ENCODE peak calls at places on chromosomes 7 and 10, in five cellular contexts. One of them, this sample, is unnamed.

GRCh38 chr10:69960606-69961167 is 92.0 kb upstream of the MACROH2A2 start:
- DNase-seq in thyroid gland: no peak
- DNase-seq in DND-41: no peak
- DNase-seq in keratinocyte: no peak
- DNase-seq in A549: no peak
- DNase-seq in this sample: no peak

GRCh38 chr7:157464971-157465481 is 128.2 kb downstream of the DNAJB6 start:
- DNase-seq in keratinocyte: no peak
- DNase-seq in DND-41: no peak
- DNase-seq in A549: no peak
- DNase-seq in thyroid gland: no peak
- DNase-seq in this sample: no peak

GRCh38 chr10:6514180-6514579 is 65.9 kb downstream of the PRKCQ start:
- DNase-seq in keratinocyte: no peak
- DNase-seq in A549: no peak
- DNase-seq in DND-41: no peak
- DNase-seq in thyroid gland: no peak
- DNase-seq in this sample: no peak

GRCh38 chr10:78211476-78212110 is 177.9 kb downstream of the RPS24 start:
- DNase-seq in keratinocyte: no peak
- DNase-seq in A549: peak; percentile 54
- DNase-seq in DND-41: peak; percentile 12
- DNase-seq in thyroid gland: peak; percentile 75
- DNase-seq in this sample: no peak

GRCh38 chr7:36663481-36663880 is 60.8 kb downstream of the AOAH start:
- DNase-seq in A549: no peak
- DNase-seq in DND-41: no peak
- DNase-seq in keratinocyte: no peak
- DNase-seq in thyroid gland: no peak
- DNase-seq in this sample: no peak

GRCh38 chr10:71763352-71764127 is 9.8 kb downstream of the VSIR start:
- DNase-seq in DND-41: no peak
- DNase-seq in keratinocyte: no peak
- DNase-seq in thyroid gland: no peak
- DNase-seq in A549: no peak
- DNase-seq in this sample: no peak

GRCh38 chr10:112915590-112916572 is 34.2 kb upstream of the TCF7L2 start:
- DNase-seq in A549: peak; percentile 92
- DNase-seq in thyroid gland: no peak
- DNase-seq in keratinocyte: no peak
- DNase-seq in DND-41: no peak
- DNase-seq in this sample: no peak

GRCh38 chr10:4384254-4384653 is 441.8 kb upstream of the AKR1E2 start:
- DNase-seq in DND-41: no peak
- DNase-seq in keratinocyte: no peak
- DNase-seq in thyroid gland: no peak
- DNase-seq in A549: no peak
- DNase-seq in this sample: no peak

GRCh38 chr10:129755075-129756020 is 208.7 kb downstream of the EBF3 start:
- DNase-seq in A549: no peak
- DNase-seq in keratinocyte: no peak
- DNase-seq in thyroid gland: no peak
- DNase-seq in DND-41: peak; percentile 2
- DNase-seq in this sample: no peak

GRCh38 chr7:5479133-5479745 is 55.6 kb upstream of the TNRC18 start:
- DNase-seq in thyroid gland: no peak
- DNase-seq in keratinocyte: no peak
- DNase-seq in DND-41: no peak
- DNase-seq in A549: no peak
- DNase-seq in this sample: no peak

GRCh38 chr10:110216942-110217341 is 9.5 kb downstream of the MXI1 start:
- DNase-seq in thyroid gland: no peak
- DNase-seq in DND-41: no peak
- DNase-seq in keratinocyte: no peak
- DNase-seq in A549: no peak
- DNase-seq in this sample: no peak

GRCh38 chr7:205117-206010 is 13.0 kb downstream of the FAM20C start:
- DNase-seq in keratinocyte: no peak
- DNase-seq in thyroid gland: no peak
- DNase-seq in A549: peak; percentile 33
- DNase-seq in DND-41: no peak
- DNase-seq in this sample: no peak

GRCh38 chr7:69373171-69374035 is 224.9 kb upstream of the AUTS2 start:
- DNase-seq in thyroid gland: no peak
- DNase-seq in keratinocyte: no peak
- DNase-seq in A549: peak; percentile 37
- DNase-seq in DND-41: no peak
- DNase-seq in this sample: no peak

GRCh38 chr7:91582799-91583230 is 297.7 kb downstream of the MTERF1 start:
- DNase-seq in DND-41: no peak
- DNase-seq in A549: no peak
- DNase-seq in thyroid gland: no peak
- DNase-seq in keratinocyte: no peak
- DNase-seq in this sample: no peak

GRCh38 chr10:17001961-17002749 is 127.5 kb downstream of the CUBN start:
- DNase-seq in keratinocyte: no peak
- DNase-seq in thyroid gland: peak; percentile 44
- DNase-seq in DND-41: no peak
- DNase-seq in A549: no peak
- DNase-seq in this sample: peak; percentile 39

GRCh38 chr7:32047075-32047474 is 23.1 kb downstream of the PDE1C start:
- DNase-seq in DND-41: no peak
- DNase-seq in keratinocyte: no peak
- DNase-seq in A549: peak; percentile 51
- DNase-seq in thyroid gland: no peak
- DNase-seq in this sample: no peak

GRCh38 chr7:17274551-17275245 is 23.8 kb upstream of the AHR start:
- DNase-seq in A549: no peak
- DNase-seq in DND-41: peak; percentile 71
- DNase-seq in thyroid gland: no peak
- DNase-seq in keratinocyte: no peak
- DNase-seq in this sample: no peak

GRCh38 chr7:151014950-151015349 is 9.3 kb downstream of the ATG9B start:
- DNase-seq in thyroid gland: no peak
- DNase-seq in A549: no peak
- DNase-seq in DND-41: no peak
- DNase-seq in keratinocyte: no peak
- DNase-seq in this sample: no peak

GRCh38 chr10:86953747-86954680 is 3.4 kb downstream of the MMRN2 start:
- DNase-seq in keratinocyte: no peak
- DNase-seq in A549: no peak
- DNase-seq in DND-41: no peak
- DNase-seq in thyroid gland: peak; percentile 47
- DNase-seq in this sample: no peak

GRCh38 chr10:126222736-126223511 is 165.4 kb downstream of the ADAM12 start:
- DNase-seq in thyroid gland: no peak
- DNase-seq in A549: no peak
- DNase-seq in keratinocyte: no peak
- DNase-seq in DND-41: no peak
- DNase-seq in this sample: no peak

GRCh38 chr7:5177060-5177459 is 13.0 kb upstream of the WIPI2 start:
- DNase-seq in thyroid gland: peak; percentile 82
- DNase-seq in keratinocyte: no peak
- DNase-seq in A549: peak; percentile 41
- DNase-seq in DND-41: no peak
- DNase-seq in this sample: no peak

GRCh38 chr10:91347529-91347928 is 62.6 kb upstream of the HECTD2 start:
- DNase-seq in DND-41: no peak
- DNase-seq in A549: no peak
- DNase-seq in thyroid gland: no peak
- DNase-seq in keratinocyte: no peak
- DNase-seq in this sample: no peak

GRCh38 chr10:116287906-116288501 is 15.0 kb upstream of the GFRA1 start:
- DNase-seq in keratinocyte: no peak
- DNase-seq in A549: peak; percentile 50
- DNase-seq in DND-41: peak; percentile 13
- DNase-seq in thyroid gland: peak; percentile 46
- DNase-seq in this sample: no peak

GRCh38 chr7:30521532-30521931 is 16.9 kb upstream of the GGCT start:
- DNase-seq in A549: no peak
- DNase-seq in keratinocyte: no peak
- DNase-seq in thyroid gland: peak; percentile 81
- DNase-seq in DND-41: no peak
- DNase-seq in this sample: no peak

GRCh38 chr7:98251844-98252639 is at the start of gene TECPR1:
- DNase-seq in thyroid gland: peak; percentile 98
- DNase-seq in DND-41: peak; percentile 83
- DNase-seq in A549: peak; percentile 93
- DNase-seq in keratinocyte: peak; percentile 36
- DNase-seq in this sample: peak; percentile 82

GRCh38 chr7:120337308-120337907 is 64.4 kb downstream of the KCND2 start:
- DNase-seq in DND-41: no peak
- DNase-seq in A549: peak; percentile 21
- DNase-seq in thyroid gland: no peak
- DNase-seq in keratinocyte: no peak
- DNase-seq in this sample: no peak

GRCh38 chr10:5905854-5906507 is 15.9 kb downstream of the FBH1 start:
- DNase-seq in A549: no peak
- DNase-seq in DND-41: no peak
- DNase-seq in keratinocyte: no peak
- DNase-seq in thyroid gland: peak; percentile 13
- DNase-seq in this sample: no peak

GRCh38 chr7:1758417-1758858 is 88.4 kb downstream of the ELFN1 start:
- DNase-seq in DND-41: peak; percentile 53
- DNase-seq in keratinocyte: no peak
- DNase-seq in A549: peak; percentile 66
- DNase-seq in thyroid gland: no peak
- DNase-seq in this sample: no peak

GRCh38 chr10:105973252-105973877 is 1191.1 kb downstream of the SORCS1 start:
- DNase-seq in thyroid gland: no peak
- DNase-seq in A549: no peak
- DNase-seq in DND-41: no peak
- DNase-seq in keratinocyte: no peak
- DNase-seq in this sample: no peak

GRCh38 chr10:6707329-6707728 is 127.3 kb upstream of the PRKCQ start:
- DNase-seq in thyroid gland: no peak
- DNase-seq in A549: no peak
- DNase-seq in keratinocyte: no peak
- DNase-seq in DND-41: no peak
- DNase-seq in this sample: no peak

GRCh38 chr10:3887885-3888476 is 103.0 kb upstream of the KLF6 start:
- DNase-seq in A549: peak; percentile 83
- DNase-seq in thyroid gland: no peak
- DNase-seq in keratinocyte: peak; percentile 84
- DNase-seq in DND-41: no peak
- DNase-seq in this sample: peak; percentile 51

GRCh38 chr7:123769371-123769770 is 20.6 kb upstream of the WASL start:
- DNase-seq in DND-41: no peak
- DNase-seq in A549: peak; percentile 89
- DNase-seq in thyroid gland: peak; percentile 54
- DNase-seq in keratinocyte: no peak
- DNase-seq in this sample: no peak

GRCh38 chr10:124578231-124579002 is 116.8 kb downstream of the LHPP start:
- DNase-seq in DND-41: no peak
- DNase-seq in A549: no peak
- DNase-seq in keratinocyte: no peak
- DNase-seq in thyroid gland: peak; percentile 75
- DNase-seq in this sample: no peak

DNA sequence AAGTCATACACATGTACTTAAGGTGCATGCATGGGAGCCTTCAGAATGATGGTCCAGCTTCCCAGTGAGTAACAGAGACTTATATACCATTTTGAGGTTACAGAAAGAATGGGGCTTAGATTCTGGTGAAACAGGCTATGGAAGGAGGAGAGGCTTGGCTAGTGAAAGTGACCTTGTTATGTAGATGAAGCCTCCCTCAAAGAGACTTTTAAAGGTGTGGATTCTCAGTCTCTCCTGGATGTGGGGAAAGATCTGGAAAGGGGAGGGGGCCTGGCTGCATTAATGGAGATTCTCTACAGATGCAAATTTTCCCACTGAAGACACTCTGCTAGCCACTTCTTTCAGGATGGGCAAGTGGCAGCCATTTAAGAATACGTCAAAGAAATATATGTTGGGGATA is 5.5 kb downstream of the RASSF4 start:
- DNase-seq in DND-41: no peak
- DNase-seq in thyroid gland: no peak
- DNase-seq in A549: no peak
- DNase-seq in keratinocyte: no peak
- DNase-seq in this sample: no peak
- H3K4me1 ChIP-seq in DND-41: peaks cover 32% of the 10 kb centered on the region
- H3K4me1 ChIP-seq in thyroid gland: peaks cover 93% of the 10 kb centered on the region
- H3K4me1 ChIP-seq in A549: peaks cover 9% of the 10 kb centered on the region
- H3K4me1 ChIP-seq in keratinocyte: peaks cover 3% of the 10 kb centered on the region
- H3K4me1 ChIP-seq in this sample: peaks cover 30% of the 10 kb centered on the region

DNA sequence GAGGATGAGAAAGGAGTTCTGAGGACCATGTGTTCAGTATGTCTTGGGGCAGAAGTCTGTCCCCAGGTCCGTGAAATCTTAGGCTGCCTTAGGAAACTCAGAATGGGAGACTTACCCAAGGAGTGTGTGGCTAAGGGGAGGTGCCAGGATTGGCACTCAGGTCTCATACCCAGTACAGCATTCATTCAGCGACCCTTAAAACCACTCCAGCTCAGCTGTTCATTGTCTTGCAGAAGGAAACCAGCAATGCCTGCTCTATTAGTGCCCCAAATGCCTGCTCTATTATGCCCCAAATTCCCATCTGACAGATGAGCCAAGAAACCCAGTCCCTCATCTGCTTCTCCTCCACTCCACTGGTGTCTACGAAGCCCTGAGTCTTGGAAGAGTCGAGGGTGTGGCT is 147.8 kb downstream of the NEURL1 start:
- DNase-seq in keratinocyte: no peak
- DNase-seq in DND-41: no peak
- DNase-seq in A549: no peak
- DNase-seq in thyroid gland: no peak
- DNase-seq in this sample: no peak
- H3K4me1 ChIP-seq in keratinocyte: peaks cover 10% of the 10 kb centered on the region
- H3K4me1 ChIP-seq in DND-41: no peaks in the 10 kb centered on the region
- H3K4me1 ChIP-seq in A549: no peaks in the 10 kb centered on the region
- H3K4me1 ChIP-seq in thyroid gland: peaks cover 22% of the 10 kb centered on the region
- H3K4me1 ChIP-seq in this sample: no peaks in the 10 kb centered on the region

GRCh38 chr10:95758351-95759025 is 2.5 kb downstream of the ENTPD1 start:
- DNase-seq in A549: peak; percentile 4
- DNase-seq in thyroid gland: no peak
- DNase-seq in keratinocyte: no peak
- DNase-seq in DND-41: no peak
- DNase-seq in this sample: no peak
- H3K4me1 ChIP-seq in A549: no peaks in the 10 kb centered on the region
- H3K4me1 ChIP-seq in thyroid gland: no peaks in the 10 kb centered on the region
- H3K4me1 ChIP-seq in keratinocyte: no peaks in the 10 kb centered on the region
- H3K4me1 ChIP-seq in DND-41: no peaks in the 10 kb centered on the region
- H3K4me1 ChIP-seq in this sample: peaks cover 3% of the 10 kb centered on the region

DNA sequence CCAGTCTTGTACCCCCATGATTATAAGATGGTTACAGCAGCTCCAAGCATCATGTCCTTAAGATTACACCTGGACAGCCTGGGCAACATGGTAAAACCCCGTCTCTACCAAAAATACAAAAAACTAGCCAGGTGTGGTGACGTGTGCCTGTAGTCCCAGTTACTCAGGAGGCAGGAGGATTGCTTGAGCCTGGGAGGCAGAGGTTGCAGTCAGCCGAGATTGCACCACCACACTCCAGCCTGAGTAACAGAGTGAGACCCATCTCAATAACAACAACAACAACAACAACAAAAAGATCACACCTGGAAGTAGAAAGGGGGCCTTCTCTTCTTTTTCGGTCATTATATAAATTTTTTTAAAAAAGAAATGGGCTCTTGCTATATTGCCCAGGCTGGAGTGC is 4.9 kb upstream of the ENTPD7 start:
- DNase-seq in DND-41: no peak
- DNase-seq in thyroid gland: no peak
- DNase-seq in keratinocyte: no peak
- DNase-seq in A549: no peak
- DNase-seq in this sample: no peak
- H3K4me1 ChIP-seq in DND-41: no peaks in the 10 kb centered on the region
- H3K4me1 ChIP-seq in thyroid gland: no peaks in the 10 kb centered on the region
- H3K4me1 ChIP-seq in keratinocyte: peaks cover 50% of the 10 kb centered on the region
- H3K4me1 ChIP-seq in A549: no peaks in the 10 kb centered on the region
- H3K4me1 ChIP-seq in this sample: peaks cover 4% of the 10 kb centered on the region